ENCODE peak calls at places on chromosomes 5 and 9, in eight cellular contexts. Y, J, I, O, M, R, X and W are unnamed samples.
A peak's percentile ranks its signal among the peaks of the same experiment; 100 is the strongest.

GRCh38 chr9:35912791-35913400 is 3.6 kb downstream of the SPAAR start:
- DNase-seq in O (no peak), X (no peak), R (no peak), I (no peak), M (no peak), Y (no peak), J (no peak), W (no peak)

GRCh38 chr9:6525326-6526040 is 112.5 kb downstream of the UHRF2 start:
- DNase-seq in I (no peak), R (no peak), Y (no peak), X (no peak), M (no peak), O (no peak), J (no peak), W (no peak)

GRCh38 chr5:113321266-113321665 is 113.5 kb downstream of the TSSK1B start:
- DNase-seq in R (no peak), O (no peak), I (no peak), Y (no peak), J (no peak), X (peak; percentile 11), M (no peak), W (no peak)

GRCh38 chr5:74382864-74383618 is 257.5 kb downstream of the ENC1 start:
- DNase-seq in O (no peak), M (peak; percentile 61), J (no peak), Y (peak; percentile 79), I (no peak), R (no peak), X (no peak), W (peak; percentile 10)

GRCh38 chr9:109903515-109904138 is 123.6 kb downstream of the PALM2AKAP2 start:
- DNase-seq in Y (peak; percentile 55), I (peak; percentile 55), J (peak; percentile 88), X (peak; percentile 78), M (peak; percentile 72), O (peak; percentile 82), R (peak; percentile 83), W (peak; percentile 68)

GRCh38 chr9:112054916-112055315 is 120.2 kb downstream of the SUSD1 start:
- DNase-seq in R (no peak), O (no peak), Y (no peak), X (no peak), J (no peak), M (no peak), I (no peak), W (no peak)

GRCh38 chr5:84791730-84792129 is 407.1 kb upstream of the EDIL3 start:
- DNase-seq in M (no peak), J (no peak), O (no peak), I (no peak), R (no peak), X (no peak), Y (no peak), W (no peak)

GRCh38 chr9:35599763-35600604 is 5.1 kb upstream of the TESK1 start:
- DNase-seq in Y (no peak), M (no peak), J (no peak), I (no peak), R (no peak), X (peak; percentile 32), O (no peak), W (no peak)

GRCh38 chr9:112777914-112778313 is 27.4 kb downstream of the SNX30 start:
- DNase-seq in R (peak; percentile 25), J (peak; percentile 43), O (peak; percentile 26), X (no peak), I (no peak), M (no peak), Y (no peak), W (no peak)

GRCh38 chr5:88660947-88661869 is 221.8 kb downstream of the MEF2C start:
- DNase-seq in O (peak; percentile 92), R (peak; percentile 71), J (no peak), X (peak; percentile 97), M (peak; percentile 97), I (peak; percentile 89), Y (peak; percentile 13), W (peak; percentile 97)

GRCh38 chr9:614421-614820 is 227.1 kb upstream of the DMRT1 start:
- DNase-seq in O (peak; percentile 77), M (no peak), R (no peak), I (no peak), X (peak; percentile 51), J (no peak), Y (no peak), W (no peak)

GRCh38 chr9:114779352-114779845 is 26.4 kb downstream of the TNFSF15 start:
- DNase-seq in I (no peak), J (peak; percentile 34), Y (no peak), M (no peak), R (no peak), X (no peak), O (peak; percentile 4), W (no peak)

GRCh38 chr5:148387325-148387724 is 3.6 kb downstream of the FBXO38 start:
- DNase-seq in I (no peak), X (no peak), O (no peak), M (no peak), J (no peak), R (peak; percentile 58), Y (peak; percentile 71), W (no peak)

GRCh38 chr5:158727771-158728311 is 371.9 kb downstream of the EBF1 start:
- DNase-seq in R (no peak), O (peak; percentile 27), I (no peak), X (no peak), J (no peak), Y (no peak), M (no peak), W (no peak)

GRCh38 chr5:17448877-17449276 is 49.2 kb upstream of the TAF11L2 start:
- DNase-seq in Y (no peak), M (no peak), R (no peak), J (no peak), O (no peak), I (no peak), X (no peak), W (no peak)

GRCh38 chr9:79572032-79572890 is 496 bp downstream of the TLE4 start:
- DNase-seq in R (peak; percentile 52), Y (no peak), O (peak; percentile 32), I (no peak), X (peak; percentile 35), M (peak; percentile 30), J (peak; percentile 35), W (no peak)

GRCh38 chr9:9142001-9142400 is 1342.4 kb upstream of the DMAC1 start:
- DNase-seq in Y (no peak), J (no peak), M (no peak), X (peak; percentile 50), I (no peak), R (no peak), O (no peak), W (no peak)

GRCh38 chr9:133584559-133585476 is 24.4 kb downstream of the FAM163B start:
- DNase-seq in O (peak; percentile 25), M (no peak), X (no peak), I (no peak), Y (no peak), J (no peak), R (no peak), W (no peak)

GRCh38 chr9:113593682-113594281 is 130.3 kb downstream of the RGS3 start:
- DNase-seq in X (peak; percentile 89), O (peak; percentile 33), J (peak; percentile 98), Y (peak; percentile 95), M (peak; percentile 89), I (peak; percentile 68), R (peak; percentile 14), W (peak; percentile 94)

GRCh38 chr9:69937830-69938535 is 105.7 kb upstream of the MAMDC2 start:
- DNase-seq in Y (no peak), I (no peak), M (no peak), J (no peak), R (no peak), X (no peak), O (no peak), W (no peak)

GRCh38 chr5:116544542-116545241 is 29.9 kb downstream of the SEMA6A start:
- DNase-seq in J (no peak), O (peak; percentile 4), Y (no peak), R (no peak), X (no peak), M (no peak), I (no peak), W (no peak)

GRCh38 chr5:33317271-33317670 is 123.5 kb upstream of the TARS1 start:
- DNase-seq in J (no peak), R (no peak), M (no peak), I (no peak), Y (no peak), X (no peak), O (no peak), W (no peak)

GRCh38 chr5:117186751-117187150 is 612.1 kb upstream of the SEMA6A start:
- DNase-seq in J (no peak), R (no peak), Y (no peak), I (no peak), O (no peak), M (no peak), X (no peak), W (no peak)

GRCh38 chr9:120394058-120394669 is 185.8 kb downstream of the CDK5RAP2 start:
- DNase-seq in J (peak; percentile 26), Y (peak; percentile 88), R (peak; percentile 78), X (no peak), I (no peak), O (peak; percentile 40), M (no peak), W (no peak)

GRCh38 chr9:136850866-136851775 is 1.0 kb upstream of the MAMDC4 start:
- DNase-seq in M (no peak), O (no peak), Y (no peak), X (no peak), I (no peak), J (no peak), R (no peak), W (no peak)

GRCh38 chr9:113520109-113520642 is 56.6 kb downstream of the RGS3 start:
- DNase-seq in R (peak; percentile 26), O (peak; percentile 20), J (no peak), Y (no peak), X (no peak), M (no peak), I (peak; percentile 53), W (no peak)

GRCh38 chr5:9351535-9351934 is 194.3 kb downstream of the SEMA5A start:
- DNase-seq in X (no peak), I (no peak), R (no peak), J (no peak), M (no peak), Y (no peak), O (no peak), W (no peak)

GRCh38 chr5:63094730-63095129 is 516.1 kb downstream of the LRRC70 start:
- DNase-seq in I (no peak), M (no peak), R (no peak), Y (no peak), J (no peak), X (peak; percentile 15), O (no peak), W (no peak)

GRCh38 chr9:95742821-95743220 is 132.7 kb upstream of the ERCC6L2 start:
- DNase-seq in M (no peak), J (no peak), Y (no peak), O (no peak), R (no peak), X (no peak), I (no peak), W (no peak)

GRCh38 chr5:197892-198489 is 6.7 kb downstream of the LRRC14B start:
- DNase-seq in J (no peak), X (no peak), O (no peak), I (no peak), M (no peak), R (no peak), Y (no peak), W (no peak)

GRCh38 chr9:76218868-76219462 is 175.3 kb downstream of the RFK start:
- DNase-seq in M (peak; percentile 22), R (no peak), J (no peak), Y (no peak), O (no peak), X (no peak), I (no peak), W (no peak)

GRCh38 chr5:64680289-64680688 is 10.0 kb upstream of the SHISAL2B start:
- DNase-seq in Y (no peak), R (peak; percentile 3), J (peak; percentile 37), M (no peak), O (no peak), I (no peak), X (no peak), W (no peak)

GRCh38 chr5:180605554-180606214 is 14.4 kb upstream of the SCGB3A1 start:
- DNase-seq in M (peak; percentile 62), I (peak; percentile 85), R (peak; percentile 81), X (peak; percentile 32), O (peak; percentile 69), Y (peak; percentile 17), J (peak; percentile 54), W (peak; percentile 37)

GRCh38 chr5:31502506-31502905 is 29.4 kb downstream of the DROSHA start:
- DNase-seq in I (no peak), R (no peak), O (no peak), X (peak; percentile 71), J (no peak), M (no peak), Y (no peak), W (peak; percentile 54)